ENCODE peak calls at places on chromosomes 4 and X, in six cellular contexts. Y, I, X, M, P and C are unnamed samples.

GRCh38 chrX:99654188-99654587 is 755.9 kb downstream of the PCDH19 start:
- DNase-seq in X (no peak), P (no peak), Y (no peak), I (no peak), M (no peak), C (no peak)

GRCh38 chrX:10660171-10660570 is 39.8 kb upstream of the MID1 start:
- DNase-seq in P (no peak), X (no peak), Y (no peak), I (no peak), M (no peak), C (no peak)

GRCh38 chrX:27966955-27967354 is 14.3 kb downstream of the DCAF8L1 start:
- DNase-seq in X (peak; percentile 68), M (no peak), I (no peak), Y (peak; percentile 89), P (no peak), C (no peak)

GRCh38 chrX:2523911-2524310 is 23.1 kb upstream of the DHRSX start:
- DNase-seq in I (no peak), M (no peak), X (no peak), P (no peak), Y (no peak), C (no peak)

GRCh38 chrX:122940199-122940598 is 243.9 kb upstream of the GRIA3 start:
- DNase-seq in M (no peak), X (no peak), I (no peak), P (no peak), Y (no peak), C (no peak)

GRCh38 chrX:50941638-50942037 is 31.1 kb downstream of the BMP15 start:
- DNase-seq in M (peak; percentile 1), I (no peak), Y (no peak), X (no peak), P (no peak), C (no peak)

GRCh38 chr4:119525005-119525749 is 103.4 kb downstream of the PDE5A start:
- DNase-seq in X (peak; percentile 82), P (no peak), I (no peak), Y (peak; percentile 87), M (peak; percentile 78), C (no peak)

GRCh38 chr4:8861576-8862279 is 9.9 kb downstream of the HMX1 start:
- DNase-seq in P (no peak), Y (no peak), I (no peak), X (no peak), M (no peak), C (no peak)

GRCh38 chr4:165663411-165663810 is 209.6 kb upstream of the TLL1 start:
- DNase-seq in M (no peak), Y (peak; percentile 73), I (no peak), P (no peak), X (no peak), C (no peak)

GRCh38 chrX:106022238-106022637 is 16.3 kb downstream of the SERPINA7 start:
- DNase-seq in I (no peak), M (no peak), X (no peak), Y (no peak), P (no peak), C (no peak)

GRCh38 chrX:143466130-143466529 is 51.1 kb downstream of the SPANXN3 start:
- DNase-seq in I (no peak), Y (no peak), P (no peak), X (no peak), M (no peak), C (no peak)

GRCh38 chr4:40363382-40363920 is 28.3 kb downstream of the CHRNA9 start:
- DNase-seq in P (no peak), Y (no peak), X (no peak), M (no peak), I (no peak), C (no peak)

GRCh38 chr4:13559414-13559813 is 15.1 kb upstream of the NKX3-2 start:
- DNase-seq in P (no peak), Y (peak; percentile 68), M (peak; percentile 92), I (no peak), X (peak; percentile 83), C (no peak)

GRCh38 chrX:31350808-31351074 is 278.9 kb upstream of the FTHL17 start:
- DNase-seq in X (no peak), P (no peak), Y (no peak), I (no peak), M (no peak), C (no peak)